ENCODE peak calls at places on chromosomes 11 and 22, in six cellular contexts. One of them, this sample, is unnamed.

GRCh38 chr11:33766085-33766484 is 8.2 kb downstream of the FBXO3 start:
- DNase-seq in endodermal cell: no peak
- DNase-seq in GM12865: no peak
- DNase-seq in mesenchymal stem cell: no peak
- DNase-seq in stomach: no peak
- DNase-seq in astrocyte: no peak
- DNase-seq in this sample: no peak

GRCh38 chr11:61904539-61905048 is 12.8 kb downstream of the RAB3IL1 start:
- DNase-seq in endodermal cell: peak
- DNase-seq in GM12865: no peak
- DNase-seq in mesenchymal stem cell: no peak
- DNase-seq in stomach: peak
- DNase-seq in astrocyte: no peak
- DNase-seq in this sample: no peak

GRCh38 chr22:44412136-44412731 is 85.8 kb downstream of the RTL6 start:
- DNase-seq in endodermal cell: peak
- DNase-seq in GM12865: no peak
- DNase-seq in mesenchymal stem cell: no peak
- DNase-seq in stomach: no peak
- DNase-seq in astrocyte: no peak
- DNase-seq in this sample: no peak

GRCh38 chr11:47254381-47254780 is 3.4 kb upstream of the NR1H3 start:
- DNase-seq in endodermal cell: no peak
- DNase-seq in GM12865: no peak
- DNase-seq in mesenchymal stem cell: peak
- DNase-seq in stomach: no peak
- DNase-seq in astrocyte: no peak
- DNase-seq in this sample: no peak

GRCh38 chr11:1738380-1738779 is 12.0 kb downstream of the IFITM10 start:
- DNase-seq in endodermal cell: no peak
- DNase-seq in GM12865: no peak
- DNase-seq in mesenchymal stem cell: no peak
- DNase-seq in stomach: no peak
- DNase-seq in astrocyte: no peak
- DNase-seq in this sample: no peak

GRCh38 chr22:46577361-46578249 is 40.2 kb upstream of the CELSR1 start:
- DNase-seq in endodermal cell: peak
- DNase-seq in GM12865: no peak
- DNase-seq in mesenchymal stem cell: no peak
- DNase-seq in stomach: no peak
- DNase-seq in astrocyte: no peak
- DNase-seq in this sample: no peak

GRCh38 chr11:130769782-130770565 is 146.3 kb downstream of the SNX19 start:
- DNase-seq in endodermal cell: peak
- DNase-seq in GM12865: no peak
- DNase-seq in mesenchymal stem cell: peak
- DNase-seq in stomach: no peak
- DNase-seq in astrocyte: peak
- DNase-seq in this sample: no peak

GRCh38 chr11:93585758-93586157 is 42.6 kb upstream of the SMCO4 start:
- DNase-seq in endodermal cell: no peak
- DNase-seq in GM12865: no peak
- DNase-seq in mesenchymal stem cell: peak
- DNase-seq in stomach: peak
- DNase-seq in astrocyte: peak
- DNase-seq in this sample: no peak

GRCh38 chr11:28756977-28757376 is 648.8 kb downstream of the METTL15 start:
- DNase-seq in endodermal cell: no peak
- DNase-seq in GM12865: no peak
- DNase-seq in mesenchymal stem cell: peak
- DNase-seq in stomach: no peak
- DNase-seq in astrocyte: peak
- DNase-seq in this sample: no peak

GRCh38 chr11:19241260-19242183 is 777 bp upstream of the E2F8 start:
- DNase-seq in endodermal cell: peak
- DNase-seq in GM12865: peak
- DNase-seq in mesenchymal stem cell: no peak
- DNase-seq in stomach: no peak
- DNase-seq in astrocyte: no peak
- DNase-seq in this sample: peak

GRCh38 chr22:38513063-38513462 is 7.0 kb upstream of the DDX17 start:
- DNase-seq in endodermal cell: peak
- DNase-seq in GM12865: peak
- DNase-seq in mesenchymal stem cell: no peak
- DNase-seq in stomach: no peak
- DNase-seq in astrocyte: no peak
- DNase-seq in this sample: peak

GRCh38 chr11:539971-540481 is 2.7 kb downstream of the LRRC56 start:
- DNase-seq in endodermal cell: peak
- DNase-seq in GM12865: no peak
- DNase-seq in mesenchymal stem cell: no peak
- DNase-seq in stomach: no peak
- DNase-seq in astrocyte: no peak
- DNase-seq in this sample: no peak

GRCh38 chr11:541433-541885 is 4.1 kb downstream of the LRRC56 start:
- DNase-seq in endodermal cell: no peak
- DNase-seq in GM12865: no peak
- DNase-seq in mesenchymal stem cell: no peak
- DNase-seq in stomach: no peak
- DNase-seq in astrocyte: no peak
- DNase-seq in this sample: no peak

GRCh38 chr11:538431-539051 is 1.2 kb downstream of the LRRC56 start:
- DNase-seq in endodermal cell: peak
- DNase-seq in GM12865: no peak
- DNase-seq in mesenchymal stem cell: no peak
- DNase-seq in stomach: no peak
- DNase-seq in astrocyte: no peak
- DNase-seq in this sample: no peak

GRCh38 chr11:537622-538430 is 499 bp downstream of the LRRC56 start:
- DNase-seq in endodermal cell: no peak
- DNase-seq in GM12865: no peak
- DNase-seq in mesenchymal stem cell: no peak
- DNase-seq in stomach: no peak
- DNase-seq in astrocyte: no peak
- DNase-seq in this sample: no peak

DNA sequence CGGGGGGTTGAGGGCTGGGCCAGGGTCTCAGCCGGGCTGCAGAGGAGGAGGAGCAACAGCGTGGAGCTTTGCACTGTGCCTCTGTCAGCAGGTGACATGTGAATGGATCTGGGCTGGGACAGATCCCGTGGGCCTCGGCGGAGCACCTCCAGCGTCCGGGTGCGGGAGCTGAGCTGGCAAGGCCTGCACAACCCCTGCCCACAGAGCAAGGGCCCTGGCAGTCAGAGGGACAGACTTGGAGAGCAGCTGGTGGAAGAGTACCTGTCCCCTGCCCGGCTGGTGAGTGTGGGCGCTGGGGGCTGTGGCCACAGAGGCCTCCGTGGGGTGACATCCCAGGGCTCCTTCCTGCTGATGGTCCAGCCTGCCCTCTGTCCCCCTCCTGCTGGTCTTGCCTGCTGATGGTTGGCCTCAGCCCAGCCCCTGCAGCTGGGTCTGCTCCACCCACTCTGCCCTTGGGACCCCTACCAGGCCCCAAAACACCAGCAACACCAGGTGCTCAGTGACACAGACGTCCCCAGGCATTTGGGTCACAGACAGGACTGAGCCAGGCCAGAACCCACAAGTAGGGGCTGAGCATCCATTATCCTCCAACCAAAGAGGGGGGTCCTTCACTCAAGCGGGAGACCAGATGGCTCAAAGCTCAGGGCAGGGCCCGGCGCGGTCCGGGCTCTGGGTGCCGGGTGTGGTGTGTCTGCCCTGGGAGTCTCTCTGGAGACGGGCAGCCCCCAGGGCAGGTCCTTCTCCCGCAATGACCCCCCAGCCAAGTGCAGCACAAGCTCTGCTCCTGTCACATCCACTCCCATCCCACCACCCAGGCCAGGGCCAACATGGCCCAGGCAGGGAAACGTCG is 3.5 kb downstream of the LRRC56 start:
- DNase-seq in endodermal cell: peak
- DNase-seq in GM12865: no peak
- DNase-seq in mesenchymal stem cell: no peak
- DNase-seq in stomach: no peak
- DNase-seq in astrocyte: no peak
- DNase-seq in this sample: no peak
- H3K4me3 ChIP-seq in endodermal cell: no peak
- H3K4me3 ChIP-seq in GM12865: no peak
- H3K4me3 ChIP-seq in mesenchymal stem cell: no peak
- H3K4me3 ChIP-seq in stomach: no peak
- H3K4me3 ChIP-seq in astrocyte: no peak
- H3K4me3 ChIP-seq in this sample: no peak

DNA sequence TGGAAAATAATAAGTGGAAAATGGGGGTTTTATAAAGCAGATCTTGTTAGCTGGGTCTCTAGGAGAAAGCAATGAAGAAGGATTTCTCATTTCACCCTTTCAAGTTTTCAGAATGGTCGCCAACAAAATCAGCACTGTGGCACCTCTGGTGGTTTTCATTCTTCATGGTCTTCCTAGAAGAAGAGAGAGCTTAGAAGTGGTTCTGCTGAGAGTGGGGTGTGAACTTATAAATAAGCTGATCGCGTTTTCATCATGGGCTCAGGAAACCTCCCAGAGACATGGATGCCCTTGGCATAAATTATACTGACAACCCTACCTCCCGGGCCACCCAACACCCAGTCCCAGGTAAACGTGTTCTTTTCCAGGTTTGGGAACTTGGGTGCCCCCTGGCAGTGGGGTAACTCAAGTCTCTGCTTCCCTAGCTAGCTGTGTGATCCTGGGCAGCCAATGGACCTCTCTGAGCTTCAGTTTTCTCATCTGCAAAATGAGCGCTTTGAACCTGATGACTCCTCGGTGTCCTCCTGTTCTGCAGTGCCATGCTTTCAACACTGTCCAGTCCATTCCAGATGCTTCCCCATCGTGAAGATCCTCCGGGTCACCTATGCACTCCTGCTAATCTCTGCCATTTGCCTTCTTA is 72.6 kb upstream of the GRAMD1B start:
- DNase-seq in endodermal cell: no peak
- DNase-seq in GM12865: no peak
- DNase-seq in mesenchymal stem cell: no peak
- DNase-seq in stomach: no peak
- DNase-seq in astrocyte: no peak
- DNase-seq in this sample: no peak
- H3K4me3 ChIP-seq in endodermal cell: peak
- H3K4me3 ChIP-seq in GM12865: peak
- H3K4me3 ChIP-seq in mesenchymal stem cell: peak
- H3K4me3 ChIP-seq in stomach: peak
- H3K4me3 ChIP-seq in astrocyte: peak
- H3K4me3 ChIP-seq in this sample: no peak

GRCh38 chr22:36467946-36468345 is 13.5 kb downstream of the TXN2 start:
- DNase-seq in endodermal cell: no peak
- DNase-seq in GM12865: no peak
- DNase-seq in mesenchymal stem cell: peak
- DNase-seq in stomach: no peak
- DNase-seq in astrocyte: peak
- DNase-seq in this sample: peak

GRCh38 chr22:36467042-36467810 is 14.2 kb downstream of the TXN2 start:
- DNase-seq in endodermal cell: no peak
- DNase-seq in GM12865: no peak
- DNase-seq in mesenchymal stem cell: peak
- DNase-seq in stomach: no peak
- DNase-seq in astrocyte: peak
- DNase-seq in this sample: no peak

GRCh38 chr22:36470994-36471331 is 10.5 kb downstream of the TXN2 start:
- DNase-seq in endodermal cell: no peak
- DNase-seq in GM12865: no peak
- DNase-seq in mesenchymal stem cell: peak
- DNase-seq in stomach: no peak
- DNase-seq in astrocyte: peak
- DNase-seq in this sample: no peak

GRCh38 chr22:36470162-36470993 is 11.1 kb downstream of the TXN2 start:
- DNase-seq in endodermal cell: peak
- DNase-seq in GM12865: peak
- DNase-seq in mesenchymal stem cell: peak
- DNase-seq in stomach: peak
- DNase-seq in astrocyte: peak
- DNase-seq in this sample: peak

GRCh38 chr22:36469094-36469710 is 12.2 kb downstream of the TXN2 start:
- DNase-seq in endodermal cell: no peak
- DNase-seq in GM12865: no peak
- DNase-seq in mesenchymal stem cell: no peak
- DNase-seq in stomach: no peak
- DNase-seq in astrocyte: no peak
- DNase-seq in this sample: no peak
- H3K4me3 ChIP-seq in endodermal cell: no peak
- H3K4me3 ChIP-seq in GM12865: no peak
- H3K4me3 ChIP-seq in mesenchymal stem cell: no peak
- H3K4me3 ChIP-seq in stomach: no peak
- H3K4me3 ChIP-seq in astrocyte: no peak
- H3K4me3 ChIP-seq in this sample: no peak

GRCh38 chr11:65491614-65492386 is 7.0 kb upstream of the MALAT1 start:
- DNase-seq in endodermal cell: peak
- DNase-seq in GM12865: peak
- DNase-seq in mesenchymal stem cell: peak
- DNase-seq in stomach: peak
- DNase-seq in astrocyte: peak
- DNase-seq in this sample: no peak

GRCh38 chr11:65493367-65494176 is 5.3 kb upstream of the MALAT1 start:
- DNase-seq in endodermal cell: peak
- DNase-seq in GM12865: peak
- DNase-seq in mesenchymal stem cell: peak
- DNase-seq in stomach: peak
- DNase-seq in astrocyte: peak
- DNase-seq in this sample: no peak

GRCh38 chr11:65492387-65492636 is 6.5 kb upstream of the MALAT1 start:
- DNase-seq in endodermal cell: no peak
- DNase-seq in GM12865: no peak
- DNase-seq in mesenchymal stem cell: no peak
- DNase-seq in stomach: no peak
- DNase-seq in astrocyte: no peak
- DNase-seq in this sample: no peak

GRCh38 chr11:65491163-65491465 is 7.7 kb upstream of the MALAT1 start:
- DNase-seq in endodermal cell: no peak
- DNase-seq in GM12865: no peak
- DNase-seq in mesenchymal stem cell: peak
- DNase-seq in stomach: no peak
- DNase-seq in astrocyte: no peak
- DNase-seq in this sample: no peak

DNA sequence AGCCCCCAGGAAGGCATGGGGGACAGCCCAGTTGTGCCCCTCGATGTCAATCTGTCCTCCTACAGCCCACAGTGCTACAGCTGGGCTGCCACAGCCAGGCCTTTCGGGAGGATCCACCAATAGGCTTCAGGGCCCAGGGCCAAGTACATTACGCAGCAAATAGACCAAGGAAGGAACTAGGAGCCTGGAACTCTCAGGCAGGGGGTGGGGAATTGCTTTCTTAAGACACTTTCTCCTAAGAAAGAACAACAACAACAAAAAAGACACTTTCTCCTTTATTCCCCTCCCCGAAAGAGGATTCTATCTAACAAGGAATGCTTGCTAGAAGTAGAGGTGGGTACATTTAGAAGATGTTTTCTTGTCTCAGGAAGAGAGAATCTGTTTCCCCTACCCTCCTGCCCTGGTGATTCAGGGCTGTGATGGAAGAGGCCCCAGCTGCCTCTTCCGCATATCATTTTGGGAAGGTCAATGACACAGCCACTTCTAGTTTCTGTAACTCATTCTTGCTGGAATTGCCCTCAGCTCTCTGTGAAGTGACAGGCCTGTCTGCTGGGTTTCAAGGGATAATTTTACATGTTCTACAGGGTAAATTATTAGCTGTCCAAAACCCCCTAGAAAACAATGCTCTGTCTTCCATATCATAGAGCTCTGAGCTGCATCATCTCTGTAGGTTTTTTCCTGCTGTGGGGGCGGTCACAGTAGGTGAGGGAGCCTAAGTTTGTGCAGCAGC is 6.0 kb upstream of the MALAT1 start:
- DNase-seq in endodermal cell: peak
- DNase-seq in GM12865: peak
- DNase-seq in mesenchymal stem cell: peak
- DNase-seq in stomach: peak
- DNase-seq in astrocyte: peak
- DNase-seq in this sample: no peak
- H3K4me3 ChIP-seq in endodermal cell: no peak
- H3K4me3 ChIP-seq in GM12865: peak
- H3K4me3 ChIP-seq in mesenchymal stem cell: peak
- H3K4me3 ChIP-seq in stomach: no peak
- H3K4me3 ChIP-seq in astrocyte: peak
- H3K4me3 ChIP-seq in this sample: no peak

This sample was measured in Jurkat, Clone E6-1.